ENCODE peak calls at places on chromosome 7, in six cellular contexts. R is endodermal cell, V is COR-L47, N is stomach, B is endothelial cell, M is caudate nucleus. I is an unnamed sample.

GRCh38 chr7:46930336-46930735 is 651.6 kb downstream of the TNS3 start:
- DNase-seq in R (no peak), V (no peak), N (no peak), B (no peak), M (no peak), I (no peak)

GRCh38 chr7:149767068-149767467 is 6.3 kb downstream of the ZNF467 start:
- DNase-seq in R (no peak), V (no peak), N (no peak), B (no peak), M (peak; percentile 6), I (no peak)

GRCh38 chr7:47534322-47535032 is 47.4 kb downstream of the TNS3 start:
- DNase-seq in R (peak; percentile 56), V (peak; percentile 23), N (no peak), B (no peak), M (no peak), I (no peak)

GRCh38 chr7:33874943-33875342 is 30.4 kb upstream of the BMPER start:
- DNase-seq in R (no peak), V (no peak), N (no peak), B (no peak), M (no peak), I (no peak)

GRCh38 chr7:93719546-93719945 is 145.0 kb upstream of the CALCR start:
- DNase-seq in R (no peak), V (no peak), N (no peak), B (no peak), M (no peak), I (no peak)

GRCh38 chr7:124618871-124619270 is 146.7 kb downstream of the GPR37 start:
- DNase-seq in R (no peak), V (no peak), N (no peak), B (no peak), M (no peak), I (no peak)

GRCh38 chr7:150340875-150341262 is 560 bp downstream of the RARRES2 start:
- DNase-seq in R (peak; percentile 58), V (no peak), N (no peak), B (no peak), M (no peak), I (no peak)

GRCh38 chr7:11831727-11832495 is at the start of gene THSD7A:
- DNase-seq in R (peak; percentile 87), V (peak; percentile 65), N (peak; percentile 54), B (peak; percentile 79), M (peak; percentile 12), I (no peak)

GRCh38 chr7:132601783-132602182 is 25.5 kb upstream of the PLXNA4 start:
- DNase-seq in R (no peak), V (no peak), N (no peak), B (no peak), M (no peak), I (no peak)

I was measured in effector memory CD8-positive, alpha-beta T cell.